ENCODE peak calls at places on chromosomes 11 and 22, in six cellular contexts. One of them, this sample, is unnamed.
A peak's percentile ranks its signal among the peaks of the same experiment; 100 is the strongest.

GRCh38 chr11:61141601-61142028 is 19.6 kb downstream of the VPS37C start:
- DNase-seq in activated CD4-positive, CD25-positive, alpha-beta regulatory T cell: no peak
- DNase-seq in posterior vena cava: peak; percentile 77
- DNase-seq in AG08395: no peak
- DNase-seq in NCI-H748 treated with DMSO at 0.1 percent for 48 hours: peak; percentile 17
- DNase-seq in activated T-cell treated with anti-CD3 and anti-CD28 coated beads, Interleukin-2, amount 50 U/mL, for 4 hours: no peak
- DNase-seq in this sample: peak; percentile 62

GRCh38 chr11:113339909-113340569 is 25.7 kb downstream of the TTC12 start:
- DNase-seq in activated CD4-positive, CD25-positive, alpha-beta regulatory T cell: no peak
- DNase-seq in posterior vena cava: no peak
- DNase-seq in AG08395: no peak
- DNase-seq in NCI-H748 treated with DMSO at 0.1 percent for 48 hours: no peak
- DNase-seq in activated T-cell treated with anti-CD3 and anti-CD28 coated beads, Interleukin-2, amount 50 U/mL, for 4 hours: no peak
- DNase-seq in this sample: no peak

GRCh38 chr11:70108250-70108649 is 30.1 kb downstream of the ANO1 start:
- DNase-seq in activated CD4-positive, CD25-positive, alpha-beta regulatory T cell: no peak
- DNase-seq in posterior vena cava: no peak
- DNase-seq in AG08395: no peak
- DNase-seq in NCI-H748 treated with DMSO at 0.1 percent for 48 hours: no peak
- DNase-seq in activated T-cell treated with anti-CD3 and anti-CD28 coated beads, Interleukin-2, amount 50 U/mL, for 4 hours: no peak
- DNase-seq in this sample: no peak

GRCh38 chr22:20459862-20460261 is 22.2 kb upstream of the SCARF2 start:
- DNase-seq in activated CD4-positive, CD25-positive, alpha-beta regulatory T cell: no peak
- DNase-seq in posterior vena cava: peak; percentile 61
- DNase-seq in AG08395: no peak
- DNase-seq in NCI-H748 treated with DMSO at 0.1 percent for 48 hours: no peak
- DNase-seq in activated T-cell treated with anti-CD3 and anti-CD28 coated beads, Interleukin-2, amount 50 U/mL, for 4 hours: no peak
- DNase-seq in this sample: peak; percentile 64

GRCh38 chr11:100727410-100727809 is 40.3 kb downstream of the ARHGAP42 start:
- DNase-seq in activated CD4-positive, CD25-positive, alpha-beta regulatory T cell: no peak
- DNase-seq in posterior vena cava: no peak
- DNase-seq in AG08395: no peak
- DNase-seq in NCI-H748 treated with DMSO at 0.1 percent for 48 hours: no peak
- DNase-seq in activated T-cell treated with anti-CD3 and anti-CD28 coated beads, Interleukin-2, amount 50 U/mL, for 4 hours: no peak
- DNase-seq in this sample: no peak

GRCh38 chr22:30159561-30160353 is 79.5 kb downstream of the HORMAD2 start:
- DNase-seq in activated CD4-positive, CD25-positive, alpha-beta regulatory T cell: no peak
- DNase-seq in posterior vena cava: no peak
- DNase-seq in AG08395: peak; percentile 58
- DNase-seq in NCI-H748 treated with DMSO at 0.1 percent for 48 hours: no peak
- DNase-seq in activated T-cell treated with anti-CD3 and anti-CD28 coated beads, Interleukin-2, amount 50 U/mL, for 4 hours: no peak
- DNase-seq in this sample: no peak

GRCh38 chr11:34756591-34756990 is 135.7 kb downstream of the EHF start:
- DNase-seq in activated CD4-positive, CD25-positive, alpha-beta regulatory T cell: no peak
- DNase-seq in posterior vena cava: no peak
- DNase-seq in AG08395: no peak
- DNase-seq in NCI-H748 treated with DMSO at 0.1 percent for 48 hours: no peak
- DNase-seq in activated T-cell treated with anti-CD3 and anti-CD28 coated beads, Interleukin-2, amount 50 U/mL, for 4 hours: no peak
- DNase-seq in this sample: no peak

GRCh38 chr11:20474176-20474950 is 86.8 kb downstream of the PRMT3 start:
- DNase-seq in activated CD4-positive, CD25-positive, alpha-beta regulatory T cell: no peak
- DNase-seq in posterior vena cava: no peak
- DNase-seq in AG08395: no peak
- DNase-seq in NCI-H748 treated with DMSO at 0.1 percent for 48 hours: no peak
- DNase-seq in activated T-cell treated with anti-CD3 and anti-CD28 coated beads, Interleukin-2, amount 50 U/mL, for 4 hours: no peak
- DNase-seq in this sample: no peak

GRCh38 chr11:2130881-2131352 is 8.3 kb downstream of the IGF2 start:
- DNase-seq in activated CD4-positive, CD25-positive, alpha-beta regulatory T cell: no peak
- DNase-seq in posterior vena cava: peak; percentile 51
- DNase-seq in AG08395: no peak
- DNase-seq in NCI-H748 treated with DMSO at 0.1 percent for 48 hours: no peak
- DNase-seq in activated T-cell treated with anti-CD3 and anti-CD28 coated beads, Interleukin-2, amount 50 U/mL, for 4 hours: no peak
- DNase-seq in this sample: no peak

GRCh38 chr11:132717824-132718223 is 814.5 kb downstream of the OPCML start:
- DNase-seq in activated CD4-positive, CD25-positive, alpha-beta regulatory T cell: no peak
- DNase-seq in posterior vena cava: no peak
- DNase-seq in AG08395: no peak
- DNase-seq in NCI-H748 treated with DMSO at 0.1 percent for 48 hours: no peak
- DNase-seq in activated T-cell treated with anti-CD3 and anti-CD28 coated beads, Interleukin-2, amount 50 U/mL, for 4 hours: no peak
- DNase-seq in this sample: no peak

GRCh38 chr11:15969281-15969680 is 387.1 kb downstream of the SOX6 start:
- DNase-seq in activated CD4-positive, CD25-positive, alpha-beta regulatory T cell: no peak
- DNase-seq in posterior vena cava: no peak
- DNase-seq in AG08395: peak; percentile 64
- DNase-seq in NCI-H748 treated with DMSO at 0.1 percent for 48 hours: peak; percentile 20
- DNase-seq in activated T-cell treated with anti-CD3 and anti-CD28 coated beads, Interleukin-2, amount 50 U/mL, for 4 hours: no peak
- DNase-seq in this sample: no peak

GRCh38 chr11:115965754-115966504 is 461.7 kb upstream of the CADM1 start:
- DNase-seq in activated CD4-positive, CD25-positive, alpha-beta regulatory T cell: no peak
- DNase-seq in posterior vena cava: no peak
- DNase-seq in AG08395: no peak
- DNase-seq in NCI-H748 treated with DMSO at 0.1 percent for 48 hours: no peak
- DNase-seq in activated T-cell treated with anti-CD3 and anti-CD28 coated beads, Interleukin-2, amount 50 U/mL, for 4 hours: no peak
- DNase-seq in this sample: no peak

GRCh38 chr11:58394195-58394594 is 12.5 kb downstream of the OR5B3 start:
- DNase-seq in activated CD4-positive, CD25-positive, alpha-beta regulatory T cell: no peak
- DNase-seq in posterior vena cava: no peak
- DNase-seq in AG08395: peak; percentile 57
- DNase-seq in NCI-H748 treated with DMSO at 0.1 percent for 48 hours: no peak
- DNase-seq in activated T-cell treated with anti-CD3 and anti-CD28 coated beads, Interleukin-2, amount 50 U/mL, for 4 hours: no peak
- DNase-seq in this sample: no peak